ENCODE peak calls at places on chromosomes 16 and 17, in nine cellular contexts. One of them, this sample, is unnamed.

GRCh38 chr17:58960068-58960467 is 146.6 kb downstream of the TRIM37 start:
- DNase-seq in Peyer's patch: no peak
- DNase-seq in activated gamma-delta T cell treated with Interleukin-2 at 50 U/mL for 16 hours: no peak
- DNase-seq in GM23338: peak
- DNase-seq in ACHN: peak
- DNase-seq in SHP77: no peak
- DNase-seq in cardiac septum: no peak
- DNase-seq in memory B cell: no peak
- DNase-seq in OCI-LY7: peak
- DNase-seq in this sample: no peak

GRCh38 chr17:42055003-42055402 is 4.6 kb upstream of the C17orf113 start:
- DNase-seq in Peyer's patch: no peak
- DNase-seq in activated gamma-delta T cell treated with Interleukin-2 at 50 U/mL for 16 hours: no peak
- DNase-seq in GM23338: no peak
- DNase-seq in ACHN: no peak
- DNase-seq in SHP77: no peak
- DNase-seq in cardiac septum: no peak
- DNase-seq in memory B cell: no peak
- DNase-seq in OCI-LY7: no peak
- DNase-seq in this sample: no peak

GRCh38 chr17:49977463-49978389 is 8.7 kb downstream of the DLX4 start:
- DNase-seq in Peyer's patch: no peak
- DNase-seq in activated gamma-delta T cell treated with Interleukin-2 at 50 U/mL for 16 hours: no peak
- DNase-seq in GM23338: peak
- DNase-seq in ACHN: no peak
- DNase-seq in SHP77: no peak
- DNase-seq in cardiac septum: no peak
- DNase-seq in memory B cell: no peak
- DNase-seq in OCI-LY7: no peak
- DNase-seq in this sample: no peak

GRCh38 chr17:37830151-37830993 is 85.5 kb upstream of the HNF1B start:
- DNase-seq in Peyer's patch: no peak
- DNase-seq in activated gamma-delta T cell treated with Interleukin-2 at 50 U/mL for 16 hours: no peak
- DNase-seq in GM23338: no peak
- DNase-seq in ACHN: peak
- DNase-seq in SHP77: no peak
- DNase-seq in cardiac septum: no peak
- DNase-seq in memory B cell: no peak
- DNase-seq in OCI-LY7: peak
- DNase-seq in this sample: no peak

GRCh38 chr16:4240624-4241023 is 1.3 kb downstream of the SRL start:
- DNase-seq in Peyer's patch: no peak
- DNase-seq in activated gamma-delta T cell treated with Interleukin-2 at 50 U/mL for 16 hours: no peak
- DNase-seq in GM23338: peak
- DNase-seq in ACHN: no peak
- DNase-seq in SHP77: peak
- DNase-seq in cardiac septum: no peak
- DNase-seq in memory B cell: no peak
- DNase-seq in OCI-LY7: no peak
- DNase-seq in this sample: no peak

GRCh38 chr17:56679148-56679766 is 85.8 kb downstream of the NOG start:
- DNase-seq in Peyer's patch: no peak
- DNase-seq in activated gamma-delta T cell treated with Interleukin-2 at 50 U/mL for 16 hours: no peak
- DNase-seq in GM23338: peak
- DNase-seq in ACHN: peak
- DNase-seq in SHP77: no peak
- DNase-seq in cardiac septum: no peak
- DNase-seq in memory B cell: no peak
- DNase-seq in OCI-LY7: peak
- DNase-seq in this sample: no peak

GRCh38 chr17:57109393-57110151 is 24.5 kb downstream of the AKAP1 start:
- DNase-seq in Peyer's patch: peak
- DNase-seq in activated gamma-delta T cell treated with Interleukin-2 at 50 U/mL for 16 hours: no peak
- DNase-seq in GM23338: peak
- DNase-seq in ACHN: no peak
- DNase-seq in SHP77: no peak
- DNase-seq in cardiac septum: no peak
- DNase-seq in memory B cell: no peak
- DNase-seq in OCI-LY7: no peak
- DNase-seq in this sample: no peak

GRCh38 chr17:7717756-7718350 is 309 bp downstream of the DNAH2 start:
- DNase-seq in Peyer's patch: no peak
- DNase-seq in activated gamma-delta T cell treated with Interleukin-2 at 50 U/mL for 16 hours: no peak
- DNase-seq in GM23338: peak
- DNase-seq in ACHN: no peak
- DNase-seq in SHP77: no peak
- DNase-seq in cardiac septum: no peak
- DNase-seq in memory B cell: no peak
- DNase-seq in OCI-LY7: no peak
- DNase-seq in this sample: peak

GRCh38 chr16:84643677-84644076 is 4.6 kb upstream of the KLHL36 start:
- DNase-seq in Peyer's patch: no peak
- DNase-seq in activated gamma-delta T cell treated with Interleukin-2 at 50 U/mL for 16 hours: no peak
- DNase-seq in GM23338: no peak
- DNase-seq in ACHN: peak
- DNase-seq in SHP77: peak
- DNase-seq in cardiac septum: no peak
- DNase-seq in memory B cell: no peak
- DNase-seq in OCI-LY7: peak
- DNase-seq in this sample: no peak

GRCh38 chr17:49519781-49520180 is 24.7 kb downstream of the NGFR start:
- DNase-seq in Peyer's patch: no peak
- DNase-seq in activated gamma-delta T cell treated with Interleukin-2 at 50 U/mL for 16 hours: no peak
- DNase-seq in GM23338: no peak
- DNase-seq in ACHN: no peak
- DNase-seq in SHP77: no peak
- DNase-seq in cardiac septum: peak
- DNase-seq in memory B cell: no peak
- DNase-seq in OCI-LY7: no peak
- DNase-seq in this sample: no peak

This sample was measured in T-helper 2 cell treated with Interferon-gamma antibody and Interleukin-4, amounts not matched to agents 5 μg/mL and 100 μg/mL, for 36 hours.